ENCODE peak calls at places on chromosomes 7 and 10, in four cellular contexts. One of them, this sample, is unnamed.

GRCh38 chr7:17444673-17445072 is 146.2 kb downstream of the AHR start:
- DNase-seq in A549: peak
- DNase-seq in HepG2: no peak
- DNase-seq in SK-N-SH: no peak
- DNase-seq in this sample: no peak

GRCh38 chr7:13181221-13181620 is 493.8 kb downstream of the ARL4A start:
- DNase-seq in A549: peak
- DNase-seq in HepG2: no peak
- DNase-seq in SK-N-SH: no peak
- DNase-seq in this sample: no peak

GRCh38 chr10:43265799-43266721 is 805 bp downstream of the RASGEF1A start:
- DNase-seq in A549: peak
- DNase-seq in HepG2: peak
- DNase-seq in SK-N-SH: peak
- DNase-seq in this sample: no peak

GRCh38 chr7:69256634-69257081 is 341.6 kb upstream of the AUTS2 start:
- DNase-seq in A549: peak
- DNase-seq in HepG2: no peak
- DNase-seq in SK-N-SH: no peak
- DNase-seq in this sample: no peak

GRCh38 chr10:58734116-58734515 is 221.4 kb downstream of the BICC1 start:
- DNase-seq in A549: no peak
- DNase-seq in HepG2: no peak
- DNase-seq in SK-N-SH: peak
- DNase-seq in this sample: no peak

GRCh38 chr10:114271779-114272167 is 32.7 kb downstream of the VWA2 start:
- DNase-seq in A549: peak
- DNase-seq in HepG2: no peak
- DNase-seq in SK-N-SH: no peak
- DNase-seq in this sample: no peak

GRCh38 chr10:72097448-72098300 is 9.3 kb upstream of the SPOCK2 start:
- DNase-seq in A549: peak
- DNase-seq in HepG2: peak
- DNase-seq in SK-N-SH: no peak
- DNase-seq in this sample: no peak

GRCh38 chr7:37732253-37732652 is 48.7 kb downstream of the GPR141 start:
- DNase-seq in A549: peak
- DNase-seq in HepG2: peak
- DNase-seq in SK-N-SH: peak
- DNase-seq in this sample: peak

GRCh38 chr10:42962120-42962901 is 114.6 kb upstream of the RET start:
- DNase-seq in A549: no peak
- DNase-seq in HepG2: no peak
- DNase-seq in SK-N-SH: peak
- DNase-seq in this sample: no peak

GRCh38 chr10:68007356-68007755 is 67.7 kb downstream of the HERC4 start:
- DNase-seq in A549: no peak
- DNase-seq in HepG2: no peak
- DNase-seq in SK-N-SH: no peak
- DNase-seq in this sample: no peak

GRCh38 chr7:146652176-146652575 is 535.6 kb downstream of the CNTNAP2 start:
- DNase-seq in A549: no peak
- DNase-seq in HepG2: no peak
- DNase-seq in SK-N-SH: no peak
- DNase-seq in this sample: no peak

GRCh38 chr7:79458796-79459195 is 5.3 kb upstream of the MAGI2 start:
- DNase-seq in A549: no peak
- DNase-seq in HepG2: no peak
- DNase-seq in SK-N-SH: no peak
- DNase-seq in this sample: no peak

GRCh38 chr10:74825033-74825370 is 1.4 kb upstream of the KAT6B start:
- DNase-seq in A549: no peak
- DNase-seq in HepG2: no peak
- DNase-seq in SK-N-SH: no peak
- DNase-seq in this sample: no peak

GRCh38 chr10:43420369-43421200 is 11.6 kb upstream of the HNRNPF start:
- DNase-seq in A549: peak
- DNase-seq in HepG2: peak
- DNase-seq in SK-N-SH: peak
- DNase-seq in this sample: no peak

GRCh38 chr10:28906011-28906411 is 228.7 kb downstream of the BAMBI start:
- DNase-seq in A549: no peak
- DNase-seq in HepG2: no peak
- DNase-seq in SK-N-SH: peak
- DNase-seq in this sample: no peak

GRCh38 chr10:43071881-43072650 is 4.8 kb upstream of the RET start:
- DNase-seq in A549: no peak
- DNase-seq in HepG2: no peak
- DNase-seq in SK-N-SH: peak
- DNase-seq in this sample: no peak

GRCh38 chr10:11578802-11579255 is 32.6 kb downstream of the USP6NL start:
- DNase-seq in A549: no peak
- DNase-seq in HepG2: no peak
- DNase-seq in SK-N-SH: no peak
- DNase-seq in this sample: peak

GRCh38 chr7:138431517-138431916 is 28.5 kb upstream of the TRIM24 start:
- DNase-seq in A549: no peak
- DNase-seq in HepG2: no peak
- DNase-seq in SK-N-SH: no peak
- DNase-seq in this sample: no peak

GRCh38 chr10:117610321-117610720 is 67.8 kb downstream of the EMX2 start:
- DNase-seq in A549: no peak
- DNase-seq in HepG2: no peak
- DNase-seq in SK-N-SH: no peak
- DNase-seq in this sample: no peak
- TF ChIP-seq PBX3 in A549: no peak
- TF ChIP-seq PBX3 in HepG2: no peak
- TF ChIP-seq PBX3 in SK-N-SH: no peak
- TF ChIP-seq PBX3 in this sample: no peak

DNA sequence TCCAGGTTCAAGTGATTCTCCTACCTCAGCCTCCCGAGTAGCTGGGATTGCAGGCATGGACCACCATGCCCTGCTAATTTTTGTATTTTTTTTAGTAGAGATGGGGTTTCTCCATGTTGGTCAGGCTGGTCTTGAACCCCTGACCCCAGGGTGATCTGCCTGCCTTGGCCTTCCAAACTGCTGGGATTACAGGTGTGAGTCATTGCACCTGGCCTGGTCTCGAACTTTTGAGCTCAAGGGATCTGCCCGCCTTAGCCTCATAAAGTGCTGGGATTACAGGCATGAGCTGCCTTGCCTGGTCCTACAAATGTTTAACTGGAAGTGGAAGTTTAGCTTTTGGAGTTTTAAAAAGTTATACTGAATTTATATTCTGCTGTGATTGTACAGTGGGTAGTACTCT is 2.8 kb downstream of the MLLT10 start:
- DNase-seq in A549: no peak
- DNase-seq in HepG2: no peak
- DNase-seq in SK-N-SH: no peak
- DNase-seq in this sample: no peak
- TF ChIP-seq RFX5 in A549: no peak
- TF ChIP-seq RFX5 in HepG2: no peak
- TF ChIP-seq RFX5 in SK-N-SH: no peak
- TF ChIP-seq RFX5 in this sample: no peak

GRCh38 chr10:17512341-17513001 is 58.1 kb upstream of the ST8SIA6 start:
- DNase-seq in A549: peak
- DNase-seq in HepG2: no peak
- DNase-seq in SK-N-SH: no peak
- DNase-seq in this sample: no peak
- TF ChIP-seq PBX3 in A549: no peak
- TF ChIP-seq PBX3 in HepG2: no peak
- TF ChIP-seq PBX3 in SK-N-SH: peak
- TF ChIP-seq PBX3 in this sample: no peak

GRCh38 chr10:112880633-112881530 is 69.2 kb upstream of the TCF7L2 start:
- DNase-seq in A549: no peak
- DNase-seq in HepG2: no peak
- DNase-seq in SK-N-SH: no peak
- DNase-seq in this sample: no peak
- TF ChIP-seq RFX5 in A549: no peak
- TF ChIP-seq RFX5 in HepG2: no peak
- TF ChIP-seq RFX5 in SK-N-SH: no peak
- TF ChIP-seq RFX5 in this sample: no peak

GRCh38 chr7:74290999-74291441 is 1.8 kb downstream of the CLIP2 start:
- DNase-seq in A549: no peak
- DNase-seq in HepG2: no peak
- DNase-seq in SK-N-SH: no peak
- DNase-seq in this sample: no peak

GRCh38 chr7:74289018-74289659 is at the start of gene CLIP2:
- DNase-seq in A549: peak
- DNase-seq in HepG2: peak
- DNase-seq in SK-N-SH: peak
- DNase-seq in this sample: no peak

GRCh38 chr7:74290590-74290950 is 1.4 kb downstream of the CLIP2 start:
- DNase-seq in A549: no peak
- DNase-seq in HepG2: no peak
- DNase-seq in SK-N-SH: no peak
- DNase-seq in this sample: no peak

GRCh38 chr7:74291535-74291934 is 2.3 kb downstream of the CLIP2 start:
- DNase-seq in A549: no peak
- DNase-seq in HepG2: no peak
- DNase-seq in SK-N-SH: no peak
- DNase-seq in this sample: no peak

DNA sequence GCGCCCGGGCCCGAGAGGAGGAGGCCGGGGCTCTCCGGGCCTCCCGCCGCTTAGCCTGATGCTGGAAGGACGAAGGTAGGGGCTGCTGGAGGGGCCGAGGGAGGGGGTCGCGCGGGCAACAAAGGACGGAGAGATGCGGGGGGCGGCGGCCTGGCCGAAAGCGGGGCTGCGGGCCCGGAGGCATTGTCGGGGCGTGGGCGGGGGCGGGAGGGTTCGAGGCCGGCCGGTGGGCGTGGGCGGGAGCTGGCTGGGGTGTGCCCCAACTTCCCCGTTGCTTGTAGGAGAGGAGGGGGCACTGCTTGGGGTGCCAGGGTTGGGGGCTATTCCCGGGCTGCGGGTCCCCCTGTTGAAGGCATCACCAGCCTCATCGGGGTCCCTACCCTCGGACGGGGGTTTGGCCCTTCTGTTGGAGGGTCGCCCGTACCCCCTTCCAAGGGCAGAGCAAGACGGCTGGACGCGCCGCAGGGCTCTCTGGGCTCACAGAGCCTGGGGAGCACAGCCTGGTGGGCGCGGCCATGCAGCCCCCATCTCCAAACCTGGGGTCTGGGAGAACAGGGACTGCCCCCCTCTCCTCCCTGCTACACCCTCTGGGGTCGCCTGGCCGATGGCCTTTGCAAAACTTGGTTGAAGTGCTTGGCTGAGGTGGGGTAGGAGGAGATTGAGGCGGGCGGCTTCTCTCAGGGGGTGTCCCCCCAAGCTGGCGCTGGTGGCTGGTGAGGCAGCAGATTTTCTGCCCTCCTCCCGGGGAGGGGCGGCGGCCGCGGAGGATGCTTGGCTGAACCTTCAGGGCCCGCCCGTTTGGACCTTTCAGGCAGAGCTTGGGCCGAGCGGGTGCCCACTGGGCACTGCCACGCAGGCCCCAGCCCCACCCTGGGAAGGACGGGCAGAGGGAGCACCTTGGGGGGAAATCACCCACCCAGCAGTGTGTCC is 718 bp downstream of the CLIP2 start:
- DNase-seq in A549: peak
- DNase-seq in HepG2: no peak
- DNase-seq in SK-N-SH: peak
- DNase-seq in this sample: no peak
- TF ChIP-seq PBX3 in A549: no peak
- TF ChIP-seq PBX3 in HepG2: no peak
- TF ChIP-seq PBX3 in SK-N-SH: no peak
- TF ChIP-seq PBX3 in this sample: no peak

DNA sequence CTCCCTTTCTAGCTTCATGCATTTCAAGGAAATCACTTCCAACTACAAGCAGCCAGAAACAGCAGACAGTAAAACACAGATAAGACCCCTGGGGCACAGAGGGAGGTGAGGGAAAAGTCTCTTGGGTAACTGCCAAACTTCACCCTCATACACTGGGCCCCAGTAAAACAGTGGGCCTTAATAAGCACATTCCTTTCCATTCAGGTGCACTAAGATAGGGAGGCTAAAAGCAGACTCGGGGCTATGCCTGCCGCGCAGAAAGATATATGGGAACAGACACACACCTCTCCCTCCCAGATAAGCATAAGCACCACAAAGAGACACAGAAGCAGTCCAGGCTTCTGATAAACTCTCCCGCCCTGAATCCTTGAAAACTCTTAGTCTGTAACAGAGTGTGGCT is 117.0 kb downstream of the TYW1B start:
- DNase-seq in A549: no peak
- DNase-seq in HepG2: no peak
- DNase-seq in SK-N-SH: no peak
- DNase-seq in this sample: no peak
- TF ChIP-seq RFX5 in A549: no peak
- TF ChIP-seq RFX5 in HepG2: no peak
- TF ChIP-seq RFX5 in SK-N-SH: no peak
- TF ChIP-seq RFX5 in this sample: no peak

DNA sequence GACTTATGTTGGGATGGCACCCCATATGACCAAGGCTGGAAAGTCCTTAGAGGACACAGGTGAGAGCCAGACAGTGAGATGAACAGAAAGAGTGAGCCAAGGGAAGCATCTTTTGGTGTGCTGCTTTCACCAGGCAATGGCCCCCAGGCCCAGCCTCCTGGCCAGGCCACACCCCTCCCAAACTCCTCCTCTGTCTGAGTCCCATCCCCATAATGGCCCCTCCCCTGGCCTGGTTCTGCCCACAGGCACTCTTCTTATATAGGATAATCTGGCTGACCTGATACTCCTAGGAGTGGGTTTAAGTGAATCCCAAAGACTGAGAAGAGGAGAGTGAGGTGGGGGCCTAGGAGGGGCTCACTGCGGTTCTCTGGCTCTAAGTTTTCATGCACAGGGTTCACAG is 252.5 kb downstream of the RPS24 start:
- DNase-seq in A549: no peak
- DNase-seq in HepG2: no peak
- DNase-seq in SK-N-SH: peak
- DNase-seq in this sample: no peak
- TF ChIP-seq PBX3 in A549: no peak
- TF ChIP-seq PBX3 in HepG2: no peak
- TF ChIP-seq PBX3 in SK-N-SH: no peak
- TF ChIP-seq PBX3 in this sample: no peak

This sample was measured in GM12878.